ENCODE peak calls at places on chromosomes 7 and 10, in six cellular contexts. A is smooth muscle cell of the brain vasculature, J is HEK293T, N is NCI-H187, K is heart right ventricle, W is GM03348. P is an unnamed sample.

GRCh38 chr10:62724465-62724864 is 80.1 kb upstream of the ADO start:
- DNase-seq in A (no peak), J (peak), N (no peak), K (no peak), W (no peak), P (no peak)

GRCh38 chr10:49803988-49804387 is 41.9 kb upstream of the OGDHL start:
- DNase-seq in A (no peak), J (no peak), N (no peak), K (no peak), W (no peak), P (no peak)

GRCh38 chr7:128741491-128741890 is 2.3 kb downstream of the CALU start:
- DNase-seq in A (no peak), J (no peak), N (no peak), K (no peak), W (no peak), P (no peak)

GRCh38 chr7:7408001-7408770 is 127.5 kb downstream of the COL28A1 start:
- DNase-seq in A (no peak), J (no peak), N (no peak), K (no peak), W (no peak), P (no peak)

GRCh38 chr7:150367187-150367510 is 1.5 kb upstream of the REPIN1 start:
- DNase-seq in A (no peak), J (no peak), N (no peak), K (no peak), W (no peak), P (no peak)

GRCh38 chr10:56561336-56561735 is 200.3 kb upstream of the ZWINT start:
- DNase-seq in A (no peak), J (no peak), N (no peak), K (no peak), W (no peak), P (no peak)

GRCh38 chr10:122127943-122128342 is 139.0 kb downstream of the TACC2 start:
- DNase-seq in A (no peak), J (no peak), N (no peak), K (no peak), W (no peak), P (no peak)

GRCh38 chr7:47597379-47597778 is 15.5 kb upstream of the TNS3 start:
- DNase-seq in A (no peak), J (no peak), N (no peak), K (no peak), W (no peak), P (no peak)

GRCh38 chr7:137313196-137313595 is 30.3 kb downstream of the PTN start:
- DNase-seq in A (no peak), J (no peak), N (no peak), K (no peak), W (no peak), P (no peak)

GRCh38 chr7:49776994-49777393 is 3.6 kb downstream of the VWC2 start:
- DNase-seq in A (no peak), J (no peak), N (no peak), K (no peak), W (no peak), P (peak)

GRCh38 chr10:80413152-80413996 is 5.0 kb downstream of the PRXL2A start:
- DNase-seq in A (no peak), J (no peak), N (no peak), K (no peak), W (no peak), P (no peak)

GRCh38 chr10:97180367-97180763 is 5.4 kb downstream of the SLIT1 start:
- DNase-seq in A (no peak), J (no peak), N (no peak), K (no peak), W (no peak), P (no peak)

GRCh38 chr7:128841961-128842673 is 11.9 kb downstream of the FLNC start:
- DNase-seq in A (no peak), J (peak), N (no peak), K (peak), W (peak), P (peak)

GRCh38 chr7:107951172-107951787 is 51.7 kb downstream of the LAMB1 start:
- DNase-seq in A (no peak), J (no peak), N (no peak), K (no peak), W (no peak), P (no peak)

GRCh38 chr7:135994466-135995205 is 17.5 kb upstream of the MTPN start:
- DNase-seq in A (no peak), J (no peak), N (no peak), K (no peak), W (no peak), P (no peak)

GRCh38 chr7:80385512-80385911 is 126.4 kb downstream of the GNAT3 start:
- DNase-seq in A (no peak), J (no peak), N (no peak), K (no peak), W (no peak), P (peak)